ENCODE peak calls at places on chromosomes 4 and X, in seven cellular contexts. B is heart right ventricle, W is esophagus squamous epithelium, U is GM12865, X is cardiac muscle cell, Z is tibial nerve, E is cardiac fibroblast. K is an unnamed sample.

GRCh38 chrX:17521871-17522693 is 147.1 kb downstream of the NHS start:
- DNase-seq in U (peak; percentile 6), E (peak; percentile 36), Z (no peak), X (peak; percentile 52), W (no peak), B (peak; percentile 16), K (no peak)

GRCh38 chr4:14564281-14564680 is 438.0 kb upstream of the CPEB2 start:
- DNase-seq in E (no peak), B (no peak), X (no peak), W (no peak), U (no peak), Z (no peak), K (no peak)

GRCh38 chrX:32483534-32484136 is 727.7 kb downstream of the DMD start:
- DNase-seq in W (no peak), X (no peak), B (no peak), Z (no peak), E (peak; percentile 4), U (no peak), K (no peak)

GRCh38 chrX:38985375-38985774 is 184.1 kb downstream of the MID1IP1 start:
- DNase-seq in U (peak; percentile 41), E (peak; percentile 43), B (no peak), X (peak; percentile 41), W (no peak), Z (no peak), K (no peak)

GRCh38 chrX:68889244-68889643 is 60.4 kb downstream of the EFNB1 start:
- DNase-seq in W (no peak), X (no peak), Z (no peak), B (no peak), U (no peak), E (no peak), K (no peak)

GRCh38 chr4:173698557-173699262 is 168.7 kb upstream of the HAND2 start:
- DNase-seq in E (peak; percentile 2), X (no peak), U (no peak), B (peak; percentile 54), W (no peak), Z (no peak), K (no peak)

GRCh38 chr4:91127891-91128290 is 1000.7 kb downstream of the CCSER1 start:
- DNase-seq in E (no peak), X (peak; percentile 2), Z (no peak), U (no peak), W (no peak), B (no peak), K (no peak)

GRCh38 chr4:71550220-71551190 is 211.7 kb downstream of the SLC4A4 start:
- DNase-seq in W (no peak), X (peak; percentile 63), U (no peak), Z (no peak), E (peak; percentile 59), B (no peak), K (no peak)

GRCh38 chr4:108247511-108248088 is 78.9 kb upstream of the LEF1 start:
- DNase-seq in E (no peak), W (no peak), B (no peak), Z (no peak), U (peak; percentile 68), X (no peak), K (no peak)

GRCh38 chr4:102501635-102502382 is 650 bp downstream of the NFKB1 start:
- DNase-seq in Z (peak; percentile 79), W (peak; percentile 40), B (peak; percentile 74), E (peak; percentile 79), U (peak; percentile 88), X (peak; percentile 82), K (peak; percentile 51)

GRCh38 chrX:136671006-136671610 is 23.1 kb downstream of the CD40LG start:
- DNase-seq in W (no peak), B (no peak), Z (no peak), U (peak; percentile 62), E (no peak), X (no peak), K (no peak)

GRCh38 chrX:155262970-155263754 is 1.1 kb downstream of the RAB39B start:
- DNase-seq in Z (no peak), B (no peak), U (peak; percentile 23), W (no peak), E (no peak), X (no peak), K (no peak)

GRCh38 chr4:69649629-69650028 is 3.4 kb downstream of the UGT2A1 start:
- DNase-seq in B (no peak), W (no peak), Z (no peak), X (no peak), U (no peak), E (no peak), K (no peak)

GRCh38 chrX:115493015-115493414 is 68.0 kb upstream of the PLS3 start:
- DNase-seq in W (no peak), X (no peak), Z (no peak), B (no peak), U (no peak), E (no peak), K (no peak)

GRCh38 chr4:108107729-108108382 is 60.9 kb downstream of the LEF1 start:
- DNase-seq in U (no peak), X (no peak), B (no peak), W (no peak), E (no peak), Z (no peak), K (no peak)

GRCh38 chr4:56906534-56906933 is 1.2 kb upstream of the REST start:
- DNase-seq in Z (no peak), E (no peak), W (no peak), B (no peak), U (no peak), X (peak; percentile 9), K (no peak)

DNA sequence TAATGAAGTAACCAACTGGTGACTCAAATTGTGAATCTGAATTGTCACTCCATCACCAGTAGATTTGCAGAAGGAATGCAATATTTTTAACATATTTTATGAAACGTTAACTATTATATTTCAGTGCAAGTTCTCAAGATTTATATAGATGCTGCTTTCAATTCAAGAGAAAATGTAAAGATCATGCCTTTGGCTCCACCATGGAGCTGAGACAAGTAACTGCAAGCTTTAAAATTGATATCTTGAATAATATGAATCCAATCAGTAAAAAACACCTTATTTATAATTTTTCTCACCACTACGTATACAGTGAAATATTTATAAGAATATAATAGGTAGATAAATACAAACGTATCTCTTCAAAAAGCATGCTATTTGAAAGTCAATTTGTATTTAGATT is 27.8 kb upstream of the GALNTL6 start:
- DNase-seq in B (no peak), U (peak; percentile 6), E (no peak), X (no peak), W (no peak), Z (no peak), K (no peak)
- TF ChIP-seq CTCF in B (no peak), U (no peak), E (no peak), X (no peak), W (no peak), Z (no peak), K (no peak)

GRCh38 chrX:24498181-24498580 is 33.1 kb downstream of the PDK3 start:
- DNase-seq in Z (peak; percentile 21), X (peak; percentile 30), W (no peak), B (no peak), U (peak; percentile 52), E (peak; percentile 2), K (no peak)
- TF ChIP-seq CTCF in Z (no peak), X (peak; percentile 29), W (peak; percentile 25), B (no peak), U (peak; percentile 25), E (peak; percentile 22), K (no peak)

GRCh38 chr4:125316781-125317525 is 2.2 kb downstream of the FAT4 start:
- DNase-seq in U (no peak), W (no peak), E (peak; percentile 61), X (peak; percentile 37), Z (peak; percentile 18), B (peak; percentile 32), K (peak; percentile 23)
- TF ChIP-seq CTCF in U (no peak), W (no peak), E (peak; percentile 39), X (peak; percentile 18), Z (peak; percentile 8), B (no peak), K (no peak)

GRCh38 chr4:67700874-67701850 is at the start of gene UBA6:
- DNase-seq in Z (peak; percentile 89), W (peak; percentile 87), X (peak; percentile 97), U (peak; percentile 98), B (peak; percentile 95), E (peak; percentile 98), K (peak; percentile 79)
- TF ChIP-seq CTCF in Z (peak; percentile 36), W (peak; percentile 54), X (peak; percentile 38), U (peak; percentile 24), B (peak; percentile 23), E (peak; percentile 38), K (no peak)

K was measured in omental fat pad.